ENCODE peak calls at places on chromosomes 4 and X, in nine cellular contexts. One of them, this sample, is unnamed.

GRCh38 chr4:88705805-88706518 is 8.3 kb upstream of the NAP1L5 start:
- DNase-seq in neural progenitor cell: no peak
- DNase-seq in SK-N-SH: no peak
- DNase-seq in CD8-positive, alpha-beta T cell: no peak
- DNase-seq in AG04450: no peak
- DNase-seq in transverse colon: no peak
- DNase-seq in activated CD8-positive, alpha-beta T cell treated with anti-CD3 and anti-CD28 coated beads for 36 hours: no peak
- DNase-seq in heart right ventricle: no peak
- DNase-seq in astrocyte of the cerebellum: no peak
- DNase-seq in this sample: no peak

GRCh38 chrX:43627147-43627546 is 29.0 kb upstream of the MAOA start:
- DNase-seq in neural progenitor cell: no peak
- DNase-seq in SK-N-SH: no peak
- DNase-seq in CD8-positive, alpha-beta T cell: no peak
- DNase-seq in AG04450: no peak
- DNase-seq in transverse colon: no peak
- DNase-seq in activated CD8-positive, alpha-beta T cell treated with anti-CD3 and anti-CD28 coated beads for 36 hours: no peak
- DNase-seq in heart right ventricle: no peak
- DNase-seq in astrocyte of the cerebellum: no peak
- DNase-seq in this sample: no peak

GRCh38 chr4:3346146-3346545 is 53.3 kb downstream of the RGS12 start:
- DNase-seq in neural progenitor cell: peak; percentile 76
- DNase-seq in SK-N-SH: peak; percentile 81
- DNase-seq in CD8-positive, alpha-beta T cell: peak; percentile 22
- DNase-seq in AG04450: peak; percentile 44
- DNase-seq in transverse colon: peak; percentile 34
- DNase-seq in activated CD8-positive, alpha-beta T cell treated with anti-CD3 and anti-CD28 coated beads for 36 hours: peak; percentile 57
- DNase-seq in heart right ventricle: peak; percentile 74
- DNase-seq in astrocyte of the cerebellum: peak; percentile 60
- DNase-seq in this sample: peak; percentile 60

GRCh38 chr4:66539745-66540144 is 869.5 kb upstream of the EPHA5 start:
- DNase-seq in neural progenitor cell: no peak
- DNase-seq in SK-N-SH: no peak
- DNase-seq in CD8-positive, alpha-beta T cell: no peak
- DNase-seq in AG04450: no peak
- DNase-seq in transverse colon: no peak
- DNase-seq in activated CD8-positive, alpha-beta T cell treated with anti-CD3 and anti-CD28 coated beads for 36 hours: no peak
- DNase-seq in heart right ventricle: no peak
- DNase-seq in astrocyte of the cerebellum: no peak
- DNase-seq in this sample: no peak

GRCh38 chrX:27815209-27815608 is 7.4 kb downstream of the MAGEB10 start:
- DNase-seq in neural progenitor cell: no peak
- DNase-seq in SK-N-SH: no peak
- DNase-seq in CD8-positive, alpha-beta T cell: no peak
- DNase-seq in AG04450: peak; percentile 4
- DNase-seq in transverse colon: no peak
- DNase-seq in activated CD8-positive, alpha-beta T cell treated with anti-CD3 and anti-CD28 coated beads for 36 hours: no peak
- DNase-seq in heart right ventricle: no peak
- DNase-seq in astrocyte of the cerebellum: peak; percentile 3
- DNase-seq in this sample: no peak

GRCh38 chr4:182745268-182745667 is 171.9 kb downstream of the DCTD start:
- DNase-seq in neural progenitor cell: no peak
- DNase-seq in SK-N-SH: peak; percentile 41
- DNase-seq in CD8-positive, alpha-beta T cell: no peak
- DNase-seq in AG04450: no peak
- DNase-seq in transverse colon: no peak
- DNase-seq in activated CD8-positive, alpha-beta T cell treated with anti-CD3 and anti-CD28 coated beads for 36 hours: no peak
- DNase-seq in heart right ventricle: no peak
- DNase-seq in astrocyte of the cerebellum: no peak
- DNase-seq in this sample: no peak

GRCh38 chrX:40091691-40092421 is 5.9 kb downstream of the BCOR start:
- DNase-seq in neural progenitor cell: peak; percentile 77
- DNase-seq in SK-N-SH: peak; percentile 39
- DNase-seq in CD8-positive, alpha-beta T cell: no peak
- DNase-seq in AG04450: no peak
- DNase-seq in transverse colon: peak; percentile 68
- DNase-seq in activated CD8-positive, alpha-beta T cell treated with anti-CD3 and anti-CD28 coated beads for 36 hours: no peak
- DNase-seq in heart right ventricle: no peak
- DNase-seq in astrocyte of the cerebellum: no peak
- DNase-seq in this sample: no peak

GRCh38 chr4:20839957-20840356 is 139.7 kb downstream of the PACRGL start:
- DNase-seq in neural progenitor cell: no peak
- DNase-seq in SK-N-SH: no peak
- DNase-seq in CD8-positive, alpha-beta T cell: no peak
- DNase-seq in AG04450: peak; percentile 47
- DNase-seq in transverse colon: no peak
- DNase-seq in activated CD8-positive, alpha-beta T cell treated with anti-CD3 and anti-CD28 coated beads for 36 hours: no peak
- DNase-seq in heart right ventricle: no peak
- DNase-seq in astrocyte of the cerebellum: peak; percentile 19
- DNase-seq in this sample: peak; percentile 94

GRCh38 chr4:31175242-31175910 is 455.2 kb downstream of the PCDH7 start:
- DNase-seq in neural progenitor cell: no peak
- DNase-seq in SK-N-SH: no peak
- DNase-seq in CD8-positive, alpha-beta T cell: no peak
- DNase-seq in AG04450: no peak
- DNase-seq in transverse colon: no peak
- DNase-seq in activated CD8-positive, alpha-beta T cell treated with anti-CD3 and anti-CD28 coated beads for 36 hours: no peak
- DNase-seq in heart right ventricle: no peak
- DNase-seq in astrocyte of the cerebellum: no peak
- DNase-seq in this sample: no peak

GRCh38 chrX:22959204-22959920 is 40.4 kb upstream of the DDX53 start:
- DNase-seq in neural progenitor cell: no peak
- DNase-seq in SK-N-SH: no peak
- DNase-seq in CD8-positive, alpha-beta T cell: no peak
- DNase-seq in AG04450: no peak
- DNase-seq in transverse colon: no peak
- DNase-seq in activated CD8-positive, alpha-beta T cell treated with anti-CD3 and anti-CD28 coated beads for 36 hours: no peak
- DNase-seq in heart right ventricle: peak; percentile 5
- DNase-seq in astrocyte of the cerebellum: no peak
- DNase-seq in this sample: no peak

GRCh38 chr4:113114884-113115283 is 65.4 kb downstream of the ANK2 start:
- DNase-seq in neural progenitor cell: no peak
- DNase-seq in SK-N-SH: no peak
- DNase-seq in CD8-positive, alpha-beta T cell: no peak
- DNase-seq in AG04450: no peak
- DNase-seq in transverse colon: no peak
- DNase-seq in activated CD8-positive, alpha-beta T cell treated with anti-CD3 and anti-CD28 coated beads for 36 hours: no peak
- DNase-seq in heart right ventricle: no peak
- DNase-seq in astrocyte of the cerebellum: no peak
- DNase-seq in this sample: no peak
- TF ChIP-seq CTCF in neural progenitor cell: no peak
- TF ChIP-seq CTCF in SK-N-SH: no peak
- TF ChIP-seq CTCF in CD8-positive, alpha-beta T cell: no peak
- TF ChIP-seq CTCF in AG04450: no peak
- TF ChIP-seq CTCF in transverse colon: no peak
- TF ChIP-seq CTCF in activated CD8-positive, alpha-beta T cell treated with anti-CD3 and anti-CD28 coated beads for 36 hours: no peak
- TF ChIP-seq CTCF in heart right ventricle: no peak
- TF ChIP-seq CTCF in astrocyte of the cerebellum: no peak
- TF ChIP-seq CTCF in this sample: no peak

GRCh38 chr4:78557841-78558240 is 6.3 kb downstream of the ANXA3 start:
- DNase-seq in neural progenitor cell: no peak
- DNase-seq in SK-N-SH: no peak
- DNase-seq in CD8-positive, alpha-beta T cell: no peak
- DNase-seq in AG04450: no peak
- DNase-seq in transverse colon: no peak
- DNase-seq in activated CD8-positive, alpha-beta T cell treated with anti-CD3 and anti-CD28 coated beads for 36 hours: no peak
- DNase-seq in heart right ventricle: no peak
- DNase-seq in astrocyte of the cerebellum: no peak
- DNase-seq in this sample: no peak

GRCh38 chr4:78552398-78553396 is 1.1 kb downstream of the ANXA3 start:
- DNase-seq in neural progenitor cell: peak; percentile 35
- DNase-seq in SK-N-SH: no peak
- DNase-seq in CD8-positive, alpha-beta T cell: no peak
- DNase-seq in AG04450: no peak
- DNase-seq in transverse colon: no peak
- DNase-seq in activated CD8-positive, alpha-beta T cell treated with anti-CD3 and anti-CD28 coated beads for 36 hours: no peak
- DNase-seq in heart right ventricle: no peak
- DNase-seq in astrocyte of the cerebellum: no peak
- DNase-seq in this sample: no peak

GRCh38 chr4:78551420-78552351 is at the start of gene ANXA3:
- DNase-seq in neural progenitor cell: peak; percentile 58
- DNase-seq in SK-N-SH: peak; percentile 72
- DNase-seq in CD8-positive, alpha-beta T cell: no peak
- DNase-seq in AG04450: no peak
- DNase-seq in transverse colon: peak; percentile 77
- DNase-seq in activated CD8-positive, alpha-beta T cell treated with anti-CD3 and anti-CD28 coated beads for 36 hours: peak; percentile 36
- DNase-seq in heart right ventricle: peak; percentile 29
- DNase-seq in astrocyte of the cerebellum: no peak
- DNase-seq in this sample: no peak

GRCh38 chr4:78556655-78557054 is 5.1 kb downstream of the ANXA3 start:
- DNase-seq in neural progenitor cell: no peak
- DNase-seq in SK-N-SH: no peak
- DNase-seq in CD8-positive, alpha-beta T cell: no peak
- DNase-seq in AG04450: no peak
- DNase-seq in transverse colon: no peak
- DNase-seq in activated CD8-positive, alpha-beta T cell treated with anti-CD3 and anti-CD28 coated beads for 36 hours: no peak
- DNase-seq in heart right ventricle: no peak
- DNase-seq in astrocyte of the cerebellum: no peak
- DNase-seq in this sample: no peak

GRCh38 chr4:78553526-78554060 is 2.0 kb downstream of the ANXA3 start:
- DNase-seq in neural progenitor cell: no peak
- DNase-seq in SK-N-SH: no peak
- DNase-seq in CD8-positive, alpha-beta T cell: no peak
- DNase-seq in AG04450: no peak
- DNase-seq in transverse colon: no peak
- DNase-seq in activated CD8-positive, alpha-beta T cell treated with anti-CD3 and anti-CD28 coated beads for 36 hours: no peak
- DNase-seq in heart right ventricle: peak; percentile 6
- DNase-seq in astrocyte of the cerebellum: no peak
- DNase-seq in this sample: no peak
- TF ChIP-seq CTCF in neural progenitor cell: no peak
- TF ChIP-seq CTCF in SK-N-SH: no peak
- TF ChIP-seq CTCF in CD8-positive, alpha-beta T cell: no peak
- TF ChIP-seq CTCF in AG04450: no peak
- TF ChIP-seq CTCF in transverse colon: no peak
- TF ChIP-seq CTCF in activated CD8-positive, alpha-beta T cell treated with anti-CD3 and anti-CD28 coated beads for 36 hours: no peak
- TF ChIP-seq CTCF in heart right ventricle: no peak
- TF ChIP-seq CTCF in astrocyte of the cerebellum: no peak
- TF ChIP-seq CTCF in this sample: no peak

DNA sequence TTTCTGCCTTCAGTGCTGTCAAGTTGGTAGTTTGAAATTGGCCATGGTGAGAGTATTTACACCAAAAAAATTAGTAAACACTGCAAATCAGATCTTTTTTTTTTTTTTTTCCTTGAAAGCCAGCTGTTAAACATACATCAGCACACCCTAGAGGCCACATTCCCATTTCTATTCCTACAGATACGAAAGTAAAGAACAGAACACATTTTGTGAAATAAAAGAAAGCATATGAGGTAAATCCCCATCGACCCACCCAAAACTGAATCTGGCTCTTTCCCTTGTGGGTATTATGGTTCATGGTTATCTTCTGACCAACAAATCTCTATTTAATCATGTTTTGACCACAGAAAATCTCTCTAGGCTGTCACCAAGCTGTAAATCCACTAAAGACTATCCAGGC is 41.8 kb upstream of the AP1AR start:
- DNase-seq in neural progenitor cell: no peak
- DNase-seq in SK-N-SH: peak; percentile 30
- DNase-seq in CD8-positive, alpha-beta T cell: no peak
- DNase-seq in AG04450: no peak
- DNase-seq in transverse colon: no peak
- DNase-seq in activated CD8-positive, alpha-beta T cell treated with anti-CD3 and anti-CD28 coated beads for 36 hours: no peak
- DNase-seq in heart right ventricle: no peak
- DNase-seq in astrocyte of the cerebellum: no peak
- DNase-seq in this sample: no peak
- TF ChIP-seq CTCF in neural progenitor cell: peak; percentile 30
- TF ChIP-seq CTCF in SK-N-SH: peak; percentile 39
- TF ChIP-seq CTCF in CD8-positive, alpha-beta T cell: no peak
- TF ChIP-seq CTCF in AG04450: peak; percentile 32
- TF ChIP-seq CTCF in transverse colon: no peak
- TF ChIP-seq CTCF in activated CD8-positive, alpha-beta T cell treated with anti-CD3 and anti-CD28 coated beads for 36 hours: no peak
- TF ChIP-seq CTCF in heart right ventricle: peak; percentile 13
- TF ChIP-seq CTCF in astrocyte of the cerebellum: peak; percentile 24
- TF ChIP-seq CTCF in this sample: peak; percentile 21

GRCh38 chr4:189088783-189089182 is 851.9 kb upstream of the FRG1 start:
- DNase-seq in neural progenitor cell: no peak
- DNase-seq in SK-N-SH: no peak
- DNase-seq in CD8-positive, alpha-beta T cell: no peak
- DNase-seq in AG04450: peak; percentile 36
- DNase-seq in transverse colon: no peak
- DNase-seq in activated CD8-positive, alpha-beta T cell treated with anti-CD3 and anti-CD28 coated beads for 36 hours: no peak
- DNase-seq in heart right ventricle: no peak
- DNase-seq in astrocyte of the cerebellum: no peak
- DNase-seq in this sample: no peak
- TF ChIP-seq CTCF in neural progenitor cell: no peak
- TF ChIP-seq CTCF in SK-N-SH: no peak
- TF ChIP-seq CTCF in CD8-positive, alpha-beta T cell: no peak
- TF ChIP-seq CTCF in AG04450: no peak
- TF ChIP-seq CTCF in transverse colon: no peak
- TF ChIP-seq CTCF in activated CD8-positive, alpha-beta T cell treated with anti-CD3 and anti-CD28 coated beads for 36 hours: no peak
- TF ChIP-seq CTCF in heart right ventricle: no peak
- TF ChIP-seq CTCF in astrocyte of the cerebellum: no peak
- TF ChIP-seq CTCF in this sample: no peak

DNA sequence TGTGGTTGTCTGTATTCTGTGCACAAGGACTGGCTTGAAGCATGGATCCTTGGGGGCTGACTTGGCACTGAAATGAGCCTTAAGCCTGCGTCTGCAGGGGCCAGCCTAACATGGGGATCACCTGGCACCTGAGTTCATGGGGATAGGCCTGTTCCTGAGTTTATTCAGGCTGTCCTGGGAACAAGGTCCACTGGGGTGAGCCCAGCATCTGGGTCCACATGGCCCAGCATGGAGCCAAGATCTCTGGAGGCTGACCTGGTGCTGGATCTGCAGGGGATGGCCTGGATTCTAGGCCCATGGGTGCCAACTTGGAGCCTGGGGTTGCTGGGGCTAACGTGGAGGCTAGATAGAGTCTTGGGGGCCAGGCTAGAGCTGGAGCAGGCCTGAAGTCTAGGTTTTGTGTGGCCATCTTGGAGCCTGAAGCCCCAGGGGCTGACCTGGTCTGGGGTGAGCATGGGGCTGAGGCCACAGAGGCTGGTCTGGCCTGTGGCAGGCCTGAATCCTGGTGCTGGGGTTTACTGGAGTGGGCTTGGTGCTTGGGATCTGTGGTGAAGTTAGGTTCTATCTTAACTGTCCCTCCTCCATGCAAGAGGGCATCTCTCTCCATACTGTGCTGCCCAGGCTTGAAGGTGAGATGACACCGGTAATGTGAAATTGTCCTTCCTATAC is 652 bp upstream of the KLKB1 start:
- DNase-seq in neural progenitor cell: no peak
- DNase-seq in SK-N-SH: no peak
- DNase-seq in CD8-positive, alpha-beta T cell: no peak
- DNase-seq in AG04450: no peak
- DNase-seq in transverse colon: no peak
- DNase-seq in activated CD8-positive, alpha-beta T cell treated with anti-CD3 and anti-CD28 coated beads for 36 hours: no peak
- DNase-seq in heart right ventricle: no peak
- DNase-seq in astrocyte of the cerebellum: no peak
- DNase-seq in this sample: no peak
- TF ChIP-seq CTCF in neural progenitor cell: no peak
- TF ChIP-seq CTCF in SK-N-SH: no peak
- TF ChIP-seq CTCF in CD8-positive, alpha-beta T cell: no peak
- TF ChIP-seq CTCF in AG04450: no peak
- TF ChIP-seq CTCF in transverse colon: no peak
- TF ChIP-seq CTCF in activated CD8-positive, alpha-beta T cell treated with anti-CD3 and anti-CD28 coated beads for 36 hours: no peak
- TF ChIP-seq CTCF in heart right ventricle: no peak
- TF ChIP-seq CTCF in astrocyte of the cerebellum: no peak
- TF ChIP-seq CTCF in this sample: no peak

GRCh38 chr4:8909548-8909947 is 37.9 kb upstream of the HMX1 start:
- DNase-seq in neural progenitor cell: no peak
- DNase-seq in SK-N-SH: peak; percentile 22
- DNase-seq in CD8-positive, alpha-beta T cell: no peak
- DNase-seq in AG04450: no peak
- DNase-seq in transverse colon: no peak
- DNase-seq in activated CD8-positive, alpha-beta T cell treated with anti-CD3 and anti-CD28 coated beads for 36 hours: no peak
- DNase-seq in heart right ventricle: no peak
- DNase-seq in astrocyte of the cerebellum: no peak
- DNase-seq in this sample: no peak
- TF ChIP-seq CTCF in neural progenitor cell: no peak
- TF ChIP-seq CTCF in SK-N-SH: no peak
- TF ChIP-seq CTCF in CD8-positive, alpha-beta T cell: no peak
- TF ChIP-seq CTCF in AG04450: no peak
- TF ChIP-seq CTCF in transverse colon: no peak
- TF ChIP-seq CTCF in activated CD8-positive, alpha-beta T cell treated with anti-CD3 and anti-CD28 coated beads for 36 hours: no peak
- TF ChIP-seq CTCF in heart right ventricle: no peak
- TF ChIP-seq CTCF in astrocyte of the cerebellum: no peak
- TF ChIP-seq CTCF in this sample: no peak

GRCh38 chr4:13430834-13431568 is 53.1 kb downstream of the RAB28 start:
- DNase-seq in neural progenitor cell: no peak
- DNase-seq in SK-N-SH: no peak
- DNase-seq in CD8-positive, alpha-beta T cell: no peak
- DNase-seq in AG04450: no peak
- DNase-seq in transverse colon: no peak
- DNase-seq in activated CD8-positive, alpha-beta T cell treated with anti-CD3 and anti-CD28 coated beads for 36 hours: no peak
- DNase-seq in heart right ventricle: no peak
- DNase-seq in astrocyte of the cerebellum: no peak
- DNase-seq in this sample: no peak
- TF ChIP-seq CTCF in neural progenitor cell: peak; percentile 50
- TF ChIP-seq CTCF in SK-N-SH: peak; percentile 25
- TF ChIP-seq CTCF in CD8-positive, alpha-beta T cell: peak; percentile 14
- TF ChIP-seq CTCF in AG04450: no peak
- TF ChIP-seq CTCF in transverse colon: no peak
- TF ChIP-seq CTCF in activated CD8-positive, alpha-beta T cell treated with anti-CD3 and anti-CD28 coated beads for 36 hours: peak; percentile 36
- TF ChIP-seq CTCF in heart right ventricle: no peak
- TF ChIP-seq CTCF in astrocyte of the cerebellum: peak; percentile 14
- TF ChIP-seq CTCF in this sample: peak; percentile 19